ENCODE peak calls at places on chromosomes 2 and 18, in ten cellular contexts. S is iPS-NIHi11; X is stimulated activated CD4-positive, alpha-beta T cell treated with anti-CD3 and anti-CD28 coated beads, Interleukin-12 subunit alpha, Interleukin-12 subunit beta, amount 100 ng/mL, for 48 hours; O is G401; N is fibroblast of the aortic adventitia; F is Right ventricle myocardium superior; V is hepatocyte; W is A549; H is stimulated activated naive CD4-positive, alpha-beta T cell treated with Interleukin-2 at 50 U/mL for 16 hours; L is HFFc6. Y is an unnamed sample.

GRCh38 chr2:239939736-239940483 is 85.2 kb downstream of the NDUFA10 start:
- DNase-seq in V (no peak), L (no peak), S (no peak), N (no peak), W (no peak), X (no peak), O (no peak), H (no peak), F (peak), Y (no peak)

GRCh38 chr18:23723121-23723520 is 33.9 kb downstream of the LAMA3 start:
- DNase-seq in V (no peak), S (no peak), F (no peak), W (no peak), O (no peak), L (peak), N (peak), H (no peak), X (no peak), Y (no peak)

GRCh38 chr2:157220502-157220901 is 37.0 kb upstream of the GALNT5 start:
- DNase-seq in W (no peak), V (no peak), X (no peak), F (no peak), L (no peak), N (no peak), H (no peak), O (no peak), S (no peak), Y (no peak)

GRCh38 chr2:55196526-55196925 is 35.6 kb downstream of the CLHC1 start:
- DNase-seq in S (no peak), W (no peak), F (no peak), L (no peak), H (no peak), O (no peak), V (no peak), N (no peak), X (no peak), Y (no peak)

GRCh38 chr2:236659758-236660150 is 90.1 kb downstream of the ACKR3 start:
- DNase-seq in W (peak), V (peak), N (peak), S (no peak), H (no peak), X (no peak), L (no peak), F (no peak), O (no peak), Y (no peak)

GRCh38 chr2:241157841-241158545 is 7.7 kb downstream of the PPP1R7 start:
- DNase-seq in W (no peak), H (no peak), O (no peak), F (no peak), S (no peak), L (peak), V (no peak), X (no peak), N (peak), Y (no peak)

GRCh38 chr2:180728928-180729559 is 251.4 kb upstream of the UBE2E3 start:
- DNase-seq in V (no peak), W (peak), X (no peak), N (peak), F (no peak), H (no peak), S (no peak), L (peak), O (no peak), Y (no peak)

GRCh38 chr2:47309472-47309951 is 93.4 kb upstream of the MSH2 start:
- DNase-seq in F (no peak), S (no peak), N (no peak), W (no peak), O (no peak), V (no peak), H (no peak), X (no peak), L (no peak), Y (peak)

GRCh38 chr2:26598336-26599006 is 42.7 kb downstream of the CIB4 start:
- DNase-seq in V (no peak), X (no peak), H (no peak), W (no peak), L (no peak), F (peak), N (no peak), O (no peak), S (no peak), Y (no peak)

Y was measured in Ammon's horn.